ENCODE peak calls at places on chromosomes 16 and 17, in nine cellular contexts. G, M, W, Y, T, R, H, S and E are unnamed samples.

GRCh38 chr17:82520041-82520910 is 744 bp downstream of the FOXK2 start:
- DNase-seq in G (peak; percentile 10), M (peak; percentile 32), W (no peak), Y (no peak), T (peak; percentile 47), R (no peak), H (peak; percentile 83), S (peak; percentile 25), E (no peak)

GRCh38 chr17:83148317-83149044 is 69.1 kb downstream of the METRNL start:
- DNase-seq in G (no peak), M (no peak), W (no peak), Y (no peak), T (no peak), R (no peak), H (no peak), S (no peak), E (no peak)

GRCh38 chr17:48499248-48499647 is 31.6 kb downstream of the HOXB1 start:
- DNase-seq in G (no peak), M (no peak), W (no peak), Y (peak; percentile 29), T (peak; percentile 74), R (no peak), H (no peak), S (no peak), E (no peak)

GRCh38 chr17:2593846-2594656 is 597 bp downstream of the PAFAH1B1 start:
- DNase-seq in G (peak; percentile 77), M (peak; percentile 84), W (peak; percentile 77), Y (peak; percentile 80), T (peak; percentile 83), R (peak; percentile 32), H (peak; percentile 92), S (peak; percentile 74), E (peak; percentile 51)

GRCh38 chr17:81520021-81520894 is 7.7 kb upstream of the ACTG1 start:
- DNase-seq in G (no peak), M (peak; percentile 19), W (no peak), Y (no peak), T (no peak), R (no peak), H (no peak), S (no peak), E (no peak)

GRCh38 chr16:70432800-70433455 is 6.0 kb downstream of the ST3GAL2 start:
- DNase-seq in G (no peak), M (no peak), W (no peak), Y (no peak), T (peak; percentile 74), R (no peak), H (peak; percentile 44), S (no peak), E (no peak)

GRCh38 chr16:19808061-19808621 is 76.5 kb downstream of the GPRC5B start:
- DNase-seq in G (no peak), M (peak; percentile 82), W (peak; percentile 24), Y (no peak), T (no peak), R (no peak), H (no peak), S (no peak), E (no peak)

GRCh38 chr17:8016632-8017424 is 14.4 kb downstream of the GUCY2D start:
- DNase-seq in G (peak; percentile 14), M (peak; percentile 71), W (peak; percentile 62), Y (no peak), T (peak; percentile 45), R (no peak), H (peak; percentile 88), S (no peak), E (no peak)

GRCh38 chr16:88701541-88702363 is 4.5 kb downstream of the RNF166 start:
- DNase-seq in G (no peak), M (no peak), W (no peak), Y (no peak), T (no peak), R (no peak), H (no peak), S (no peak), E (no peak)

GRCh38 chr17:80760501-80760900 is 215.9 kb downstream of the RPTOR start:
- DNase-seq in G (no peak), M (no peak), W (no peak), Y (peak; percentile 51), T (peak; percentile 11), R (no peak), H (no peak), S (no peak), E (no peak)

GRCh38 chr16:88116121-88116900 is 165.1 kb downstream of the BANP start:
- DNase-seq in G (no peak), M (no peak), W (no peak), Y (no peak), T (no peak), R (no peak), H (no peak), S (no peak), E (no peak)

GRCh38 chr17:58283674-58284612 is 3.2 kb upstream of the MPO start:
- DNase-seq in G (no peak), M (no peak), W (no peak), Y (no peak), T (no peak), R (no peak), H (no peak), S (no peak), E (no peak)

GRCh38 chr17:38867179-38867994 is 2.5 kb upstream of the LASP1 start:
- DNase-seq in G (peak; percentile 22), M (no peak), W (peak; percentile 63), Y (no peak), T (peak; percentile 81), R (peak; percentile 77), H (peak; percentile 66), S (peak; percentile 59), E (no peak)

GRCh38 chr16:48629531-48629930 is 19.6 kb upstream of the N4BP1 start:
- DNase-seq in G (no peak), M (no peak), W (no peak), Y (no peak), T (no peak), R (no peak), H (no peak), S (no peak), E (no peak)

GRCh38 chr17:5203908-5204294 is 12.2 kb upstream of the ZNF594 start:
- DNase-seq in G (no peak), M (no peak), W (no peak), Y (no peak), T (peak; percentile 74), R (peak; percentile 82), H (no peak), S (no peak), E (no peak)

GRCh38 chr17:34252138-34252889 is 2.8 kb upstream of the CCL2 start:
- DNase-seq in G (no peak), M (peak; percentile 81), W (peak; percentile 62), Y (peak; percentile 36), T (peak; percentile 45), R (peak; percentile 82), H (no peak), S (no peak), E (peak; percentile 38)

GRCh38 chr17:79628861-79629547 is 18.2 kb upstream of the RBFOX3 start:
- DNase-seq in G (no peak), M (peak; percentile 3), W (no peak), Y (no peak), T (no peak), R (no peak), H (peak; percentile 16), S (no peak), E (no peak)